ENCODE peak calls at places on chromosomes 11 and 22, in five cellular contexts. N, C, S, H and G are unnamed samples.
A peak's percentile ranks its signal among the peaks of the same experiment; 100 is the strongest.

GRCh38 chr11:114192841-114193389 is 103.3 kb upstream of the NNMT start:
- DNase-seq in S (no peak), H (no peak), C (no peak), N (no peak), G (no peak)

GRCh38 chr11:62398011-62398994 is 20.5 kb upstream of the SCGB1A1 start:
- DNase-seq in S (no peak), C (no peak), N (no peak), H (no peak), G (no peak)

GRCh38 chr11:78655561-78655960 is 80.9 kb upstream of the NARS2 start:
- DNase-seq in S (no peak), C (no peak), N (no peak), H (no peak), G (no peak)

GRCh38 chr11:75342231-75342918 is 9.1 kb downstream of the ARRB1 start:
- DNase-seq in S (no peak), H (no peak), C (no peak), N (no peak), G (no peak)

GRCh38 chr22:21802056-21802455 is 65.4 kb downstream of the MAPK1 start:
- DNase-seq in N (no peak), H (no peak), C (no peak), S (no peak), G (no peak)

GRCh38 chr11:44267366-44268072 is 42.4 kb downstream of the ALX4 start:
- DNase-seq in H (no peak), C (no peak), N (no peak), S (no peak), G (no peak)

GRCh38 chr11:28727254-28727653 is 619.1 kb downstream of the METTL15 start:
- DNase-seq in C (no peak), H (no peak), S (no peak), N (no peak), G (no peak)

GRCh38 chr22:17743661-17744411 is 30.4 kb downstream of the BID start:
- DNase-seq in C (no peak), N (no peak), S (peak; percentile 57), H (no peak), G (no peak)

GRCh38 chr11:60973699-60974098 is 2.2 kb downstream of the CD6 start:
- DNase-seq in N (no peak), H (no peak), C (no peak), S (no peak), G (no peak)

GRCh38 chr11:124897681-124898680 is at the start of gene ROBO4:
- DNase-seq in C (no peak), N (no peak), S (no peak), H (no peak), G (peak; percentile 74)

GRCh38 chr11:81700061-81700460 is 1033.6 kb downstream of the FAM181B start:
- DNase-seq in H (no peak), S (no peak), C (no peak), N (no peak), G (no peak)

GRCh38 chr11:74989269-74989655 is 529 bp downstream of the NEU3 start:
- DNase-seq in H (no peak), N (no peak), S (no peak), C (no peak), G (no peak)

GRCh38 chr11:31813961-31814868 is 3.1 kb upstream of the PAX6 start:
- DNase-seq in S (peak; percentile 43), H (no peak), C (no peak), N (peak; percentile 20), G (no peak)

GRCh38 chr11:34640050-34640971 is 19.4 kb downstream of the EHF start:
- DNase-seq in S (peak; percentile 13), H (peak; percentile 87), C (no peak), N (no peak), G (no peak)

GRCh38 chr11:99069831-99070444 is 49.2 kb downstream of the CNTN5 start:
- DNase-seq in S (peak; percentile 38), H (no peak), N (no peak), C (no peak), G (no peak)

GRCh38 chr11:65652511-65653228 is 10.0 kb downstream of the RELA start:
- DNase-seq in C (peak; percentile 87), S (peak; percentile 90), H (peak; percentile 95), N (peak; percentile 88), G (peak; percentile 87)
- TF ChIP-seq CTCF in C (no peak), S (no peak), H (no peak), N (no peak), G (no peak)

GRCh38 chr22:32518848-32519247 is 44.2 kb downstream of the FBXO7 start:
- DNase-seq in N (no peak), S (no peak), C (no peak), H (no peak), G (no peak)
- TF ChIP-seq CTCF in N (peak; percentile 33), S (no peak), C (no peak), H (no peak), G (peak; percentile 2)

GRCh38 chr22:24437820-24438328 is 10.5 kb downstream of the ADORA2A start:
- DNase-seq in H (no peak), S (no peak), C (no peak), N (no peak), G (no peak)
- TF ChIP-seq CTCF in H (no peak), S (no peak), C (no peak), N (no peak), G (no peak)

DNA sequence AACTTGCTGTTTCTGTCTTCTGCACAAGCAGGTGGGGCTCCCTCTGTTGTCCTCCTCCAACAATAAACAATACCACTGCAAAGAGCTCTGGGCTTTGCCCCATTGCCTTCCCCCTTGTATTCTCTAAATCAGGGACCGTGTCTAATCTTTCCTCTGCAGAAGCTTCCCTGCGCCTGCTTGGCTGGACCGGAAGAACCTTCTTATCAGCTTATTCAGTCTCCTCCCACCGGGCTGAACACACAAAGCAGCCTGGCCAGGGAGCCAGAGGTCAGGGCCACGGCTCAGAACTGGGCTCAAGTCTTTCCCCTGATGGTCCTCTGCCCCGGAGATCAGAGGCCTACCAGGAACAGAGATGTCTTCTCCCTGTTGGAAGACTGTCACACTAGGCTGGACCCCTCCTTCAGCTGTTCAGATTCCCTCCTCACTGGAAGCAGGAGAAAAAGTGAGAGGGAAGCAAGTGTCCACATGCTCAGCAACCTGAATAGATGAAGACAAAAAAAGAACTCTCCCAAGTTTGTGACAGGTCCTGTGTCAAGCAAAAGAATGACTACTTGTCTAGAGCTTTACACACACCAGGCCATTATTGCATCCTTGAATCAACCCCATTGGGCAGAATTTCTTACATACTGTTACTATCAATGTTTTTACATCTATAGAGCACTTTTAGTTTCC is 63.7 kb downstream of the RAB30 start:
- DNase-seq in S (peak; percentile 17), C (no peak), N (peak; percentile 22), H (peak; percentile 73), G (no peak)
- TF ChIP-seq CTCF in S (no peak), C (no peak), N (no peak), H (no peak), G (no peak)

GRCh38 chr11:118113031-118113430 is 26.3 kb upstream of the SMIM35 start:
- DNase-seq in N (no peak), C (no peak), S (no peak), H (no peak), G (no peak)

GRCh38 chr11:118111744-118112035 is 24.9 kb upstream of the SMIM35 start:
- DNase-seq in N (no peak), S (no peak), C (no peak), H (no peak), G (no peak)

GRCh38 chr11:118111019-118111743 is 24.4 kb upstream of the SMIM35 start:
- DNase-seq in H (no peak), S (no peak), C (no peak), N (no peak), G (no peak)

GRCh38 chr11:118115048-118115447 is 28.3 kb upstream of the SMIM35 start:
- DNase-seq in S (no peak), N (no peak), C (no peak), H (no peak), G (no peak)

DNA sequence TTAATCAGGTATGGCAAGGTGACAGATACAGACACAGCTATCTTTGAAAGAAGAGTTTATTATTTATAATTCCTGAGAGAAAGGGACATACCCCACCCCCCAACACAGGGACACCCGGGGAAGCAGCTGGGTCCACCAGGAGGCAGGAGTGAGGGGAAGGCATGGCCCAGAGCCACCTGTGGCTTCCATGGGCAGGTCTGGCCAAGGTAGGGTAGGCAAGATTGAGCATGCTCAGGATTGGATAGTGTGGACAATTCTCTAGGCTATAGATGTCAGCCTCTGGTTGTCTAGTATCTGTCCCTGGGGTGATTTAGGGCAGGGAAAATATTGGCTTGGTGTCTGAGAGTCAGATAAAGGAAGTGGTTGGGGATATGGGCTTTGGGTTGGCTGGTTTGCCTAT is 27.5 kb upstream of the SMIM35 start:
- DNase-seq in S (no peak), C (no peak), N (no peak), H (no peak), G (no peak)
- TF ChIP-seq CTCF in S (no peak), C (no peak), N (no peak), H (no peak), G (no peak)

GRCh38 chr11:47124675-47125074 is 52.0 kb downstream of the ARFGAP2 start:
- DNase-seq in S (no peak), N (no peak), H (no peak), C (no peak), G (no peak)

GRCh38 chr11:47121056-47121455 is 55.6 kb downstream of the ARFGAP2 start:
- DNase-seq in H (no peak), N (no peak), S (no peak), C (no peak), G (no peak)

GRCh38 chr11:47125083-47125482 is 51.6 kb downstream of the ARFGAP2 start:
- DNase-seq in H (no peak), S (no peak), N (no peak), C (no peak), G (no peak)

GRCh38 chr11:47123094-47123493 is 53.6 kb downstream of the ARFGAP2 start:
- DNase-seq in S (no peak), C (no peak), N (no peak), H (no peak), G (no peak)

GRCh38 chr11:47121731-47122130 is 54.9 kb downstream of the ARFGAP2 start:
- DNase-seq in C (no peak), N (no peak), H (no peak), S (no peak), G (no peak)
- TF ChIP-seq CTCF in C (no peak), N (no peak), H (no peak), S (no peak), G (no peak)

DNA sequence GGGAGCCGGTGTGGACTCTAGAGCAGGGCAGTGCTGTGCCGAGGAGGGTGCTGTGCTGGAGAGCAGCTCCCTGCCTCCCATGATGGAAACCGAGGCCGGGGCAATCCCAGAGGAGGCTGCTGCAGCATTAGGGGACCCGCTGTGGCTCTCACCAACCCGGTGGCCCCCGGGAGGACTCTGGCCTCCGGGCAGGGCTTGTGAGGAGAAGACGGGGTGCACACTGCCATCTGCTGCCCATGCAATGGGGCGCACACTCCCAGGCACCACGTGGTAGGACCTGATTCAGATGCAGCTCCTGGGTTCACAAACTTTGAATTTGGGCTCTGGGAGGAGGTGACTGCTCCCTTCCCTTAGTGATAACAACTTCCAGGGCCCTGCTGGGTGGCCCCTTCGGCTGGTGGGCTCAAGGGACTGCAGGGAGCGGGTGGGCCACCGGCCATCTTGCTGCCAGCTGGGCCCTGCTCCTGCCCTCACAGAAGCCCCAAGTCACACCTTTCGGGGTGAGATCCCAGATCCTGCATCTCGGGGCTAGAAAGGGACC is 93.8 kb upstream of the FGF3 start:
- DNase-seq in S (peak; percentile 25), C (no peak), H (no peak), N (no peak), G (no peak)
- TF ChIP-seq CTCF in S (no peak), C (peak; percentile 4), H (no peak), N (peak; percentile 34), G (peak; percentile 28)